ENCODE peak calls at places on chromosomes 12 and 14, in ten cellular contexts. F is kidney epithelial cell, E is HCT116, S is tibial nerve, K is H7, V is hepatocyte, I is transverse colon, M is HL-60, Q is PC-9, L is left lung. C is an unnamed sample. For H3K27me3, the result is how much of the 10 kb centered on the place peaks cover.

GRCh38 chr12:32501835-32502333 is 102.5 kb downstream of the FGD4 start:
- DNase-seq in F (peak), E (no peak), S (peak), K (peak), V (peak), I (no peak), M (no peak), Q (no peak), L (no peak), C (peak)

GRCh38 chr12:52865090-52865944 is 16.5 kb upstream of the KRT78 start:
- DNase-seq in F (no peak), E (peak), S (peak), K (peak), V (peak), I (peak), M (no peak), Q (peak), L (peak), C (no peak)

GRCh38 chr12:93089805-93090569 is 160.9 kb upstream of the EEA1 start:
- DNase-seq in F (peak), E (peak), S (no peak), K (no peak), V (peak), I (peak), M (peak), Q (peak), L (no peak), C (no peak)

GRCh38 chr14:86961106-86961716 is 1031.8 kb downstream of the GALC start:
- DNase-seq in F (no peak), E (no peak), S (no peak), K (peak), V (peak), I (no peak), M (no peak), Q (no peak), L (no peak), C (no peak)

GRCh38 chr12:80442426-80443222 is 1.4 kb upstream of the PTPRQ start:
- DNase-seq in F (no peak), E (no peak), S (no peak), K (no peak), V (peak), I (no peak), M (no peak), Q (no peak), L (no peak), C (no peak)

GRCh38 chr14:31954991-31955390 is 122.1 kb upstream of the ARHGAP5 start:
- DNase-seq in F (no peak), E (no peak), S (no peak), K (no peak), V (no peak), I (no peak), M (no peak), Q (no peak), L (no peak), C (no peak)

GRCh38 chr12:13144266-13144828 is 40.9 kb upstream of the GSG1 start:
- DNase-seq in F (no peak), E (no peak), S (no peak), K (no peak), V (no peak), I (no peak), M (no peak), Q (no peak), L (no peak), C (no peak)

GRCh38 chr12:116863275-116863767 is 17.9 kb downstream of the HRK start:
- DNase-seq in F (no peak), E (peak), S (no peak), K (peak), V (peak), I (peak), M (no peak), Q (no peak), L (no peak), C (no peak)

GRCh38 chr12:116564080-116564479 is 4.9 kb downstream of the MAP1LC3B2 start:
- DNase-seq in F (no peak), E (no peak), S (no peak), K (no peak), V (no peak), I (no peak), M (no peak), Q (no peak), L (no peak), C (no peak)

GRCh38 chr14:50531595-50532501 is 521 bp downstream of the MAP4K5 start:
- DNase-seq in F (no peak), E (no peak), S (peak), K (no peak), V (peak), I (peak), M (no peak), Q (no peak), L (peak), C (peak)

GRCh38 chr14:36655571-36655962 is 6.1 kb upstream of the PAX9 start:
- DNase-seq in F (no peak), E (no peak), S (no peak), K (peak), V (no peak), I (no peak), M (no peak), Q (no peak), L (no peak), C (no peak)

GRCh38 chr14:36655963-36656768 is 5.5 kb upstream of the PAX9 start:
- DNase-seq in F (no peak), E (peak), S (no peak), K (peak), V (peak), I (peak), M (no peak), Q (no peak), L (peak), C (no peak)

GRCh38 chr14:36653412-36653811 is 8.2 kb upstream of the PAX9 start:
- DNase-seq in F (no peak), E (no peak), S (no peak), K (no peak), V (no peak), I (no peak), M (no peak), Q (no peak), L (no peak), C (no peak)

GRCh38 chr14:36654185-36655053 is 7.2 kb upstream of the PAX9 start:
- DNase-seq in F (no peak), E (no peak), S (no peak), K (peak), V (no peak), I (no peak), M (no peak), Q (no peak), L (no peak), C (no peak)

GRCh38 chr14:36655054-36655381 is 6.6 kb upstream of the PAX9 start:
- DNase-seq in F (no peak), E (no peak), S (no peak), K (peak), V (no peak), I (no peak), M (no peak), Q (no peak), L (peak), C (no peak)
- H3K4me3 ChIP-seq in F (no peak), E (no peak), S (no peak), K (no peak), V (no peak), I (no peak), M (no peak), Q (no peak), L (no peak), C (no peak)

GRCh38 chr14:99687284-99688209 is 3.4 kb downstream of the CYP46A1 start:
- DNase-seq in F (no peak), E (peak), S (no peak), K (peak), V (no peak), I (no peak), M (no peak), Q (no peak), L (no peak), C (no peak)

GRCh38 chr14:99688629-99689028 is 4.5 kb downstream of the CYP46A1 start:
- DNase-seq in F (no peak), E (no peak), S (no peak), K (peak), V (no peak), I (no peak), M (no peak), Q (no peak), L (no peak), C (no peak)

GRCh38 chr14:99689266-99690236 is 5.5 kb downstream of the CYP46A1 start:
- DNase-seq in F (no peak), E (no peak), S (no peak), K (peak), V (no peak), I (no peak), M (no peak), Q (no peak), L (no peak), C (no peak)

GRCh38 chr14:99686557-99687283 is 2.6 kb downstream of the CYP46A1 start:
- DNase-seq in F (no peak), E (no peak), S (no peak), K (no peak), V (no peak), I (no peak), M (no peak), Q (no peak), L (no peak), C (no peak)

GRCh38 chr14:99688210-99688581 is 4.1 kb downstream of the CYP46A1 start:
- DNase-seq in F (no peak), E (no peak), S (no peak), K (peak), V (no peak), I (no peak), M (no peak), Q (no peak), L (no peak), C (peak)
- H3K27me3 ChIP-seq in F (under half), E (under half), S (under half), K (under half), V (under half), I (under half), M (under half), Q (under half), L (under half), C (under half)

DNA sequence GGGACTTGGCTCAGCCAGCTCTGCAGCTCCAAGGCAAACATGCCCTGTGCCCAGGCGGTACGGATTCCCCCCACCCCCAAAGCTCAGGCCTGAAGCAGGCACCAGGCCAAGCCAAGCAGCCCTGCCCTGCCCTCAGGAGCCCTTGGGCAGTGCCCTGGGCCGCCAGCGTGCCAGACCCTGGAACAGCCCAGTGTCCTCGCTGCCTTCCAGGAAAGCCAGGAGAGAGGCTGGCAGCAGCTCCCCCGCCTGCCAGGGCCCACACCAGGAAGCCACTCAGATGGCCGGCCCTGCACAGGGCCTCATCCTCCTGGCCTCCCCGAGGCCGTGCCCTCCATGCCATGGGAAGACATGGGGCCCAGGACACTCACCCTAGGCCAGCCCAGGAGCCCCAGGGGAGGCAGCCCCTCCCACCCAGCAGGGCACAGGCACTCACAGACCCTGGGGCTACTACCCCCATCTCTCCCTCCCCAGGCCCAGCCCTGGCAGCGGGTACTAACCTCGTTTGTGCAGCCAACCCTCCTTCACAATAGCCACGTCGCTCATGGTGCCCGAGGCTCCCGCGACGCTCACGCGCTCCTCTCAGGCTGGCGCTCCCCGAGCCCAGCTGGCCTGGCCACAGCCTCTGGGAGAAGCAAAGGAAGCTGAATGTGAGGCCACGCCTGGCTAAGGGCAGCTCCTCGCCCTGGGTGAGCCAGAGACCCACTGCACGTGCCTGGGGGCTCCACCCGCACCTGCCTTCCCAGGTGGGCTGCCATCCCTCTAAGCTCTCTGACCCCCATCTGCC is 3.3 kb downstream of the AKT1 start:
- DNase-seq in F (no peak), E (no peak), S (no peak), K (no peak), V (no peak), I (no peak), M (no peak), Q (no peak), L (peak), C (no peak)
- H3K4me3 ChIP-seq in F (no peak), E (no peak), S (no peak), K (no peak), V (no peak), I (no peak), M (no peak), Q (no peak), L (no peak), C (no peak)

GRCh38 chr12:120369476-120370342 is 745 bp upstream of the MSI1 start:
- DNase-seq in F (no peak), E (no peak), S (no peak), K (peak), V (no peak), I (no peak), M (no peak), Q (no peak), L (no peak), C (no peak)
- H3K27me3 ChIP-seq in F (under half), E (under half), S (under half), K (under half), V (under half), I (half or more), M (under half), Q (under half), L (under half), C (under half)

GRCh38 chr12:123164710-123165261 is 13.9 kb upstream of the PITPNM2 start:
- DNase-seq in F (no peak), E (no peak), S (no peak), K (no peak), V (no peak), I (no peak), M (no peak), Q (no peak), L (no peak), C (no peak)

GRCh38 chr12:123165537-123165936 is 14.6 kb upstream of the PITPNM2 start:
- DNase-seq in F (no peak), E (no peak), S (no peak), K (no peak), V (no peak), I (no peak), M (no peak), Q (no peak), L (no peak), C (no peak)

GRCh38 chr12:123163227-123163626 is 12.3 kb upstream of the PITPNM2 start:
- DNase-seq in F (no peak), E (no peak), S (no peak), K (no peak), V (no peak), I (no peak), M (no peak), Q (peak), L (no peak), C (no peak)

GRCh38 chr12:123164222-123164621 is 13.3 kb upstream of the PITPNM2 start:
- DNase-seq in F (no peak), E (no peak), S (no peak), K (no peak), V (no peak), I (no peak), M (no peak), Q (no peak), L (no peak), C (no peak)

DNA sequence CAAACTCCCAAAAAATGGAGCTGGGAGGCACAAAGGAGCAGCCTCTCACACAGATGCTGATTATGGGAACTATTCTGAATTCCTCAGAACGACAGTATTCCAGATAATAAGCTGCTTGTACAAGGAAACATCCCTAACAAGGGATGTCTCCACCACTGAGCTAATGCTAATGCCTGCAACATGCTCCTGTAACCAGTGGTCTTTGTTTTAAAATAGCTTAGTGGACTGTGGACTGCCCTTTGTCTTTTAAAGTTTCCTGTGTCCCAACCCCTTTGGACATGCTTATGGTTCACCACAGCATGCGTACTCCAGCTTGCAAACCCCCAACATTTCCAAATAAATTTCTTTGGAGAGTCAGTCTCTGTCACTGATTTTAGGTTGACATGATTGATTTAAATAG is 16.4 kb upstream of the PITPNM2 start:
- DNase-seq in F (no peak), E (no peak), S (no peak), K (no peak), V (no peak), I (no peak), M (no peak), Q (no peak), L (no peak), C (no peak)
- H3K4me3 ChIP-seq in F (no peak), E (no peak), S (no peak), K (no peak), V (no peak), I (no peak), M (no peak), Q (no peak), L (no peak), C (no peak)

DNA sequence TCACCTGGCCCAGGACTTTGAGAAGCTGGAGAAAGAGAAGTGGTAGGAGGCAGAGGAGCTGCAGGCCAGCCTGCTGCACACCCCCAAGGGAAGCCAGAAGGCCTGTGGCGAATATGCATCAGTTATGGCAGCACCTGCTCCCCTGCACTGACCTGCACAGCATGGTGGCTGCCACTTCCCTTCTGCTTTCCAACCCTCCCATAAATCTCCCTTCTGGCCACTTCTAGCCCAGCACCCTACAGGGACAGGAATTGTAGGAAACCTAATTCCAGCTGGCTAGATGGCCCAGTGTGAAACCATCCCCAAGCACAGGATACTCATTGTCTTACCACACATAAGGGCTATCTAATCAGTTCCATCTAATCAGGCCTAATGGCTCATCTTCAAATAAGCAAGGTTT is 136.3 kb downstream of the TBX3 start:
- DNase-seq in F (no peak), E (no peak), S (no peak), K (no peak), V (no peak), I (no peak), M (no peak), Q (no peak), L (no peak), C (no peak)
- H3K27me3 ChIP-seq in F (under half), E (under half), S (under half), K (under half), V (under half), I (under half), M (under half), Q (half or more), L (under half), C (under half)

DNA sequence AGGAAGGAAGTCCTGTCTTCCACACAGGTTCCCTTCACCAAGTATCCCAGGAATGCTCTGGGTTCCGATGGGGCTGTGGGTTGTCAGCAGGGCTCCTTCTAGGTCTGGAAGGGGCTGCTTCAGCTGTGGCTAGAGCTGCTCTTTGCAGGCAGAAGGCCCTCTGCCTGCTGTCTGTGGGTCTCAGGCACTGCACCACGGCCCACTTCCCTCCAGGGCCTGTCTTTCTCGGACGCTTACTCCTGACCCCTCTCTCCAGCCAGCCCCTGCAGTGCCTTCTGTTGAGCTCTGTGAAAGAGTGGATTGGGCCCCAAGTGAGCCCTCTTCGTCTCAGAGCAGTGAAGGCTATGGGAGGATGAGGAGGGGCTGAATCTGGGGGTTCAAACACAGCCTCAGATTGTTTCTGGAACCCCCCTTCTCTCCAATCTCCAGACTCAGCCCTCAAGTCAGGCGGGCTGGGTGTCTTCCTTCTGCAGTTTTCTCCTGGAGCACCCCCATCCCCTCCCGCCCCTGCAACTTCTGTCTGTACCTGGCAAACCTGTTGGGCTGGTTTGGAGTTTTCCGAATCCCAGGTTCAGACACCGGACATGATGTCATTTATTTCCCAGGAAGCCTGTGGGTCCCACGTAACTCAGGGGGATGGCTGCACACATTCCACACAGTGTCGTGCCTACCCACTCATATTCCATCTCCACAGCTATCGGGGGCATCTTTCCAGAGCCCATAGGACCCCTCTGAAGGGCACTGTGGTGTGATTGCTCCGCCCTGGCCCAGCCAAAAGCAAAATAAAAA is 24.9 kb upstream of the SPPL3 start:
- DNase-seq in F (no peak), E (peak), S (no peak), K (no peak), V (peak), I (peak), M (no peak), Q (peak), L (no peak), C (no peak)
- H3K4me3 ChIP-seq in F (no peak), E (peak), S (no peak), K (no peak), V (no peak), I (no peak), M (no peak), Q (peak), L (no peak), C (no peak)

DNA sequence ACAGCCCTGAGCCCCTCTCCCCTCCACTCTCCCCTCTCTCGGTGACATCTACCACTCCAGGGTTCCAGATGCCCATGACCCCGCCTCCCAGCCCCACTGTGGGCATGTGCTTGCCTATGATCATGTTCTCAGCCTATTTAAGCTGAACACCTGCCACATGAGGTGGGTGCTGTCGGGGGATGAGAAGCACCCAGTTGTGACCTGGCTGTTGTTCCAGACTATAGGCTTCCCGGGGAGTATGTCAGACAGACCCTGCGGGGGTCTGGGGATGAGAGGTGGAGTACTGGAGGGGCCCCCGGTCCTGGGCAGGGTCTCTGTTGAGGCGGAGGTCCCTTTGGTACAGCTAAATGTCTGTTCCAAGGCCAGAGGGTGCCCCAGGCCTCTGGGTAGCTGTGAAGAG is 6.0 kb downstream of the VSX2 start:
- DNase-seq in F (no peak), E (no peak), S (no peak), K (no peak), V (no peak), I (no peak), M (no peak), Q (no peak), L (no peak), C (no peak)
- H3K27me3 ChIP-seq in F (half or more), E (under half), S (under half), K (half or more), V (half or more), I (half or more), M (under half), Q (under half), L (under half), C (under half)